ENCODE peak calls at places on chromosomes 16 and 17, in ten cellular contexts. V, P, R, U, J, B, W, O, F and E are unnamed samples.

GRCh38 chr17:74055508-74056160 is 147.8 kb upstream of the RPL38 start:
- DNase-seq in V (no peak), P (no peak), R (no peak), U (no peak), J (no peak), B (no peak), W (no peak), O (no peak), F (no peak), E (no peak)

GRCh38 chr17:61508912-61509311 is 56.7 kb downstream of the TBX4 start:
- DNase-seq in V (no peak), P (no peak), R (no peak), U (no peak), J (no peak), B (no peak), W (no peak), O (peak), F (no peak), E (no peak)

GRCh38 chr17:40598928-40599627 is 33.8 kb upstream of the CCR7 start:
- DNase-seq in V (peak), P (no peak), R (no peak), U (peak), J (peak), B (no peak), W (no peak), O (no peak), F (no peak), E (peak)

GRCh38 chr16:75088226-75088625 is 28.4 kb downstream of the LDHD start:
- DNase-seq in V (no peak), P (peak), R (no peak), U (peak), J (no peak), B (no peak), W (no peak), O (no peak), F (no peak), E (no peak)

GRCh38 chr17:55642741-55643140 is 79.9 kb downstream of the TMEM100 start:
- DNase-seq in V (peak), P (no peak), R (no peak), U (no peak), J (no peak), B (no peak), W (no peak), O (no peak), F (no peak), E (no peak)

GRCh38 chr16:51818342-51818944 is 667.4 kb upstream of the SALL1 start:
- DNase-seq in V (peak), P (no peak), R (no peak), U (peak), J (no peak), B (no peak), W (no peak), O (peak), F (no peak), E (peak)

GRCh38 chr17:58741121-58741625 is 14.5 kb upstream of the PPM1E start:
- DNase-seq in V (no peak), P (no peak), R (no peak), U (peak), J (no peak), B (peak), W (no peak), O (peak), F (peak), E (peak)

GRCh38 chr17:49832840-49833599 is 14.8 kb downstream of the TAC4 start:
- DNase-seq in V (no peak), P (no peak), R (no peak), U (no peak), J (no peak), B (no peak), W (no peak), O (no peak), F (no peak), E (no peak)

GRCh38 chr16:58379736-58380135 is 12.5 kb upstream of the GINS3 start:
- DNase-seq in V (no peak), P (no peak), R (no peak), U (no peak), J (no peak), B (no peak), W (no peak), O (no peak), F (no peak), E (no peak)

GRCh38 chr16:396605-397004 is 394 bp upstream of the NME4 start:
- DNase-seq in V (peak), P (peak), R (no peak), U (peak), J (no peak), B (no peak), W (no peak), O (peak), F (no peak), E (peak)

GRCh38 chr16:75116081-75116910 is at the start of gene LDHD:
- DNase-seq in V (peak), P (peak), R (peak), U (peak), J (no peak), B (no peak), W (peak), O (peak), F (peak), E (peak)

GRCh38 chr17:42819939-42820535 is 4.0 kb downstream of the BECN1 start:
- DNase-seq in V (peak), P (peak), R (no peak), U (peak), J (peak), B (no peak), W (no peak), O (peak), F (no peak), E (peak)

GRCh38 chr17:80265205-80266068 is 4.8 kb downstream of the RNF213 start:
- DNase-seq in V (no peak), P (no peak), R (no peak), U (no peak), J (peak), B (no peak), W (no peak), O (no peak), F (no peak), E (peak)

GRCh38 chr17:54814371-54814770 is 86.3 kb upstream of the TOM1L1 start:
- DNase-seq in V (no peak), P (no peak), R (no peak), U (no peak), J (no peak), B (no peak), W (no peak), O (no peak), F (no peak), E (no peak)

GRCh38 chr17:2595736-2596135 is 2.3 kb downstream of the PAFAH1B1 start:
- DNase-seq in V (no peak), P (no peak), R (no peak), U (peak), J (no peak), B (no peak), W (no peak), O (no peak), F (no peak), E (peak)

GRCh38 chr16:89557230-89557935 is 3.1 kb upstream of the RPL13 start:
- DNase-seq in V (peak), P (peak), R (peak), U (peak), J (peak), B (peak), W (peak), O (peak), F (no peak), E (peak)

GRCh38 chr16:87463722-87464690 is 28.8 kb downstream of the ZCCHC14 start:
- DNase-seq in V (no peak), P (peak), R (no peak), U (no peak), J (peak), B (peak), W (no peak), O (peak), F (no peak), E (peak)

GRCh38 chr16:27355610-27356009 is 41.8 kb downstream of the IL4R start:
- DNase-seq in V (no peak), P (peak), R (peak), U (peak), J (peak), B (no peak), W (no peak), O (peak), F (no peak), E (peak)

GRCh38 chr16:85377388-85378144 is 235.6 kb upstream of the GSE1 start:
- DNase-seq in V (peak), P (no peak), R (no peak), U (no peak), J (no peak), B (no peak), W (no peak), O (no peak), F (no peak), E (no peak)

GRCh38 chr17:82242977-82243647 is 14.3 kb downstream of the SLC16A3 start:
- DNase-seq in V (peak), P (peak), R (no peak), U (peak), J (no peak), B (peak), W (no peak), O (peak), F (peak), E (peak)

GRCh38 chr17:82795615-82796014 is 43.8 kb downstream of the TBCD start:
- DNase-seq in V (no peak), P (no peak), R (no peak), U (no peak), J (no peak), B (no peak), W (no peak), O (no peak), F (no peak), E (no peak)

GRCh38 chr17:44361292-44362055 is 2.2 kb downstream of the FAM171A2 start:
- DNase-seq in V (no peak), P (no peak), R (no peak), U (no peak), J (no peak), B (no peak), W (no peak), O (no peak), F (no peak), E (no peak)

GRCh38 chr16:82094942-82095540 is 60.0 kb downstream of the HSD17B2 start:
- DNase-seq in V (no peak), P (no peak), R (no peak), U (no peak), J (no peak), B (no peak), W (no peak), O (no peak), F (no peak), E (no peak)

GRCh38 chr17:83121921-83122820 is 42.8 kb downstream of the METRNL start:
- DNase-seq in V (no peak), P (no peak), R (peak), U (no peak), J (no peak), B (no peak), W (no peak), O (no peak), F (no peak), E (peak)

GRCh38 chr16:89270666-89271345 is 53.3 kb downstream of the ZNF778 start:
- DNase-seq in V (no peak), P (no peak), R (no peak), U (no peak), J (no peak), B (no peak), W (no peak), O (no peak), F (no peak), E (no peak)

GRCh38 chr17:77593081-77593480 is 365.4 kb upstream of the TNRC6C start:
- DNase-seq in V (no peak), P (no peak), R (peak), U (no peak), J (no peak), B (no peak), W (no peak), O (no peak), F (no peak), E (no peak)

GRCh38 chr16:7392206-7392605 is 59.6 kb downstream of the RBFOX1 start:
- DNase-seq in V (no peak), P (no peak), R (no peak), U (no peak), J (no peak), B (no peak), W (no peak), O (no peak), F (no peak), E (no peak)

GRCh38 chr17:45050680-45051059 is 762 bp downstream of the DCAKD start:
- DNase-seq in V (peak), P (no peak), R (no peak), U (no peak), J (no peak), B (no peak), W (no peak), O (no peak), F (no peak), E (peak)

GRCh38 chr16:86019446-86020047 is 120.6 kb downstream of the IRF8 start:
- DNase-seq in V (no peak), P (no peak), R (peak), U (no peak), J (no peak), B (no peak), W (no peak), O (no peak), F (no peak), E (no peak)

GRCh38 chr16:79372504-79373184 is 227.9 kb downstream of the MAF start:
- DNase-seq in V (peak), P (no peak), R (no peak), U (no peak), J (no peak), B (no peak), W (no peak), O (peak), F (peak), E (peak)

GRCh38 chr16:83935858-83936255 is 17.2 kb upstream of the OSGIN1 start:
- DNase-seq in V (no peak), P (no peak), R (no peak), U (no peak), J (no peak), B (no peak), W (no peak), O (no peak), F (no peak), E (no peak)

GRCh38 chr17:81130385-81131288 is 34.7 kb upstream of the PVALEF start:
- DNase-seq in V (no peak), P (no peak), R (no peak), U (no peak), J (no peak), B (no peak), W (no peak), O (no peak), F (no peak), E (no peak)

GRCh38 chr17:34378664-34379101 is 15.7 kb upstream of the CCL1 start:
- DNase-seq in V (no peak), P (peak), R (no peak), U (peak), J (no peak), B (no peak), W (no peak), O (no peak), F (no peak), E (no peak)

DNA sequence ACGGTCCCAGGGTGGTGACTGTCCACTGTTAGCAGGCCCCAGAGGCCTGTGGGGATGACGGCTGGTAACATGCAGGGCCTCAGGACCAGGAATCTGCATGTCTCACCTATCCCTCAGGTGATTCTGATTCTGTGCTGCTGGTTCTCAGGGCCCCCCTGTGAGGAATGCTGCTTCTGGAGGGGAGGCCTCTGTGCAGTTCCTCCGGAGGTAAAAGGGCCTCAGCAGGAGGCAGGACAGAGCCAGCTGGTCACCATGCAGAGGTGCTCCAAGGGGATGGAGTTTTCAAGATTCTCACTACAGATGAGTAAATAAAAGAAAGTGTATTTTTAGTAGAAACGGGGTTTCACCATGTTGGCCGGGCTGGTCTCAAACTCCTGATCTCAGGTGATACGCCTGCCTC is 33.8 kb downstream of the CLEC16A start:
- DNase-seq in V (no peak), P (no peak), R (no peak), U (no peak), J (no peak), B (no peak), W (no peak), O (no peak), F (no peak), E (no peak)
- TF ChIP-seq CTCF in V (no peak), P (no peak), R (no peak), U (no peak), J (no peak), B (no peak), W (no peak), O (no peak), F (no peak), E (no peak)

GRCh38 chr17:7394452-7395191 is at the start of gene PLSCR3:
- DNase-seq in V (peak), P (peak), R (peak), U (peak), J (peak), B (peak), W (peak), O (peak), F (peak), E (peak)
- TF ChIP-seq CTCF in V (peak), P (peak), R (no peak), U (peak), J (peak), B (peak), W (peak), O (peak), F (peak), E (peak)

GRCh38 chr16:3101018-3101840 is 2.1 kb upstream of the ZSCAN10 start:
- DNase-seq in V (no peak), P (no peak), R (no peak), U (no peak), J (peak), B (no peak), W (no peak), O (no peak), F (peak), E (peak)
- TF ChIP-seq CTCF in V (peak), P (peak), R (no peak), U (peak), J (peak), B (peak), W (peak), O (peak), F (peak), E (peak)

GRCh38 chr16:67244387-67245188 is 2.7 kb downstream of the FHOD1 start:
- DNase-seq in V (peak), P (peak), R (peak), U (peak), J (peak), B (peak), W (peak), O (peak), F (peak), E (peak)
- TF ChIP-seq CTCF in V (peak), P (no peak), R (no peak), U (no peak), J (no peak), B (no peak), W (no peak), O (no peak), F (no peak), E (no peak)

GRCh38 chr16:68022728-68023537 is at the start of the genes DDX28 and DUS2:
- DNase-seq in V (peak), P (peak), R (peak), U (peak), J (peak), B (peak), W (peak), O (peak), F (peak), E (peak)
- TF ChIP-seq CTCF in V (no peak), P (no peak), R (no peak), U (no peak), J (no peak), B (no peak), W (no peak), O (peak), F (no peak), E (no peak)